ENCODE peak calls at places on chromosomes 6 and 20, in nine cellular contexts. V is sigmoid colon, Y is A549, C is GM13976, U is fibroblast of the aortic adventitia, L is psoas muscle, E is neural progenitor cell, B is lung, Q is stomach. W is an unnamed sample.

GRCh38 chr6:35568967-35569606 is 56.4 kb upstream of the TULP1 start:
- DNase-seq in V (peak; percentile 80), Y (no peak), C (peak; percentile 43), U (no peak), L (peak; percentile 73), E (peak; percentile 63), B (peak; percentile 38), Q (peak; percentile 47), W (no peak)

GRCh38 chr20:60467771-60468170 is 509.5 kb downstream of the CDH26 start:
- DNase-seq in V (no peak), Y (no peak), C (no peak), U (no peak), L (no peak), E (no peak), B (no peak), Q (no peak), W (no peak)

GRCh38 chr20:25009218-25010145 is 16.9 kb upstream of the APMAP start:
- DNase-seq in V (peak; percentile 60), Y (no peak), C (no peak), U (peak; percentile 36), L (no peak), E (no peak), B (no peak), Q (no peak), W (no peak)

GRCh38 chr6:143759666-143760065 is 81.9 kb downstream of the PHACTR2 start:
- DNase-seq in V (no peak), Y (no peak), C (no peak), U (no peak), L (no peak), E (no peak), B (no peak), Q (no peak), W (no peak)

GRCh38 chr6:136613477-136613876 is 63.3 kb upstream of the MAP7 start:
- DNase-seq in V (no peak), Y (no peak), C (no peak), U (peak; percentile 41), L (no peak), E (no peak), B (no peak), Q (no peak), W (no peak)

GRCh38 chr20:16970751-16971150 is 222.6 kb downstream of the OTOR start:
- DNase-seq in V (no peak), Y (no peak), C (no peak), U (no peak), L (no peak), E (no peak), B (no peak), Q (no peak), W (no peak)

GRCh38 chr20:45290677-45291355 is 15.8 kb upstream of the RBPJL start:
- DNase-seq in V (peak; percentile 87), Y (peak; percentile 74), C (peak; percentile 79), U (peak; percentile 81), L (peak; percentile 76), E (peak; percentile 84), B (peak; percentile 85), Q (peak; percentile 88), W (peak; percentile 55)

GRCh38 chr20:44771172-44771535 is 25.5 kb downstream of the KCNK15 start:
- DNase-seq in V (no peak), Y (no peak), C (no peak), U (no peak), L (no peak), E (no peak), B (no peak), Q (no peak), W (no peak)

GRCh38 chr6:38349795-38350194 is 289.9 kb downstream of the BTBD9 start:
- DNase-seq in V (no peak), Y (no peak), C (no peak), U (peak; percentile 68), L (no peak), E (no peak), B (no peak), Q (no peak), W (no peak)

GRCh38 chr6:163951990-163952389 is 537.5 kb downstream of the QKI start:
- DNase-seq in V (no peak), Y (no peak), C (no peak), U (no peak), L (no peak), E (no peak), B (no peak), Q (no peak), W (no peak)

GRCh38 chr6:152334555-152334954 is 302.6 kb downstream of the SYNE1 start:
- DNase-seq in V (no peak), Y (no peak), C (no peak), U (no peak), L (no peak), E (no peak), B (no peak), Q (no peak), W (peak; percentile 55)

GRCh38 chr20:23501926-23502325 is 11.0 kb downstream of the CST8 start:
- DNase-seq in V (no peak), Y (no peak), C (no peak), U (no peak), L (no peak), E (no peak), B (no peak), Q (no peak), W (no peak)

GRCh38 chr6:166906376-166907044 is 49.8 kb downstream of the RNASET2 start:
- DNase-seq in V (no peak), Y (no peak), C (peak; percentile 24), U (no peak), L (no peak), E (no peak), B (no peak), Q (no peak), W (no peak)

GRCh38 chr6:22631101-22631500 is 61.7 kb downstream of the HDGFL1 start:
- DNase-seq in V (no peak), Y (no peak), C (no peak), U (peak; percentile 15), L (no peak), E (peak; percentile 18), B (no peak), Q (no peak), W (no peak)

GRCh38 chr6:70310063-70310694 is 7.3 kb upstream of the COL9A1 start:
- DNase-seq in V (no peak), Y (no peak), C (peak; percentile 12), U (peak; percentile 60), L (no peak), E (peak; percentile 39), B (no peak), Q (no peak), W (peak; percentile 72)

GRCh38 chr20:37276494-37277252 is 12.8 kb upstream of the MANBAL start:
- DNase-seq in V (peak; percentile 86), Y (no peak), C (peak; percentile 59), U (peak; percentile 86), L (peak; percentile 33), E (no peak), B (no peak), Q (peak; percentile 59), W (peak; percentile 77)
- TF ChIP-seq CTCF in V (no peak), Y (peak; percentile 42), C (peak; percentile 57), U (peak; percentile 39), L (no peak), E (no peak), B (no peak), Q (no peak), W (peak; percentile 61)

GRCh38 chr6:42314571-42314950 is 96.9 kb upstream of the MRPS10 start:
- DNase-seq in V (no peak), Y (no peak), C (no peak), U (no peak), L (no peak), E (no peak), B (no peak), Q (no peak), W (no peak)

GRCh38 chr6:42316981-42317380 is 99.3 kb upstream of the MRPS10 start:
- DNase-seq in V (no peak), Y (no peak), C (no peak), U (peak; percentile 36), L (no peak), E (no peak), B (no peak), Q (no peak), W (no peak)

GRCh38 chr6:42315220-42315990 is 97.7 kb upstream of the MRPS10 start:
- DNase-seq in V (no peak), Y (no peak), C (no peak), U (no peak), L (no peak), E (no peak), B (no peak), Q (no peak), W (no peak)

GRCh38 chr6:42316390-42316970 is 98.8 kb upstream of the MRPS10 start:
- DNase-seq in V (no peak), Y (no peak), C (no peak), U (peak; percentile 86), L (no peak), E (peak; percentile 25), B (peak; percentile 46), Q (no peak), W (no peak)

DNA sequence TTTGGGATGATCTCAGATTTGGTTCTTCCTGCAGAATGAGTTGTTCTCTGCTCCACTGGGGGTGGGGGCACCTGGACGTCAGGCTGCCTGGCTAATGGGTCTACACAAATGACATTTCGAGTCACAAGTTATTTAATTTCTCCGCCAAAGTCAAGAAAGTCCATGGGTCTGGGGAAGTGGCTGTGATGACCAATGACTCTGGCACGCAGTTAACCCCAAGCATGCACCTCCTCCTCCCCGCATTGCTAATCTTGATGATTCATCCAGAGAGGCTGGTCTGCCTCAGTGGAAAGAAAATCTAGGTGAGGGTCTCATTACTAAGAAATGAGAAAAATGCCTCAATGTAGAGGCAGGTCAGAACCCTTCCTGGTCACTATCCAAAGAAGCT is 98.3 kb upstream of the MRPS10 start:
- DNase-seq in V (no peak), Y (peak; percentile 60), C (peak; percentile 45), U (peak; percentile 96), L (no peak), E (no peak), B (no peak), Q (no peak), W (peak; percentile 92)
- TF ChIP-seq CTCF in V (no peak), Y (no peak), C (no peak), U (no peak), L (no peak), E (no peak), B (no peak), Q (no peak), W (no peak)

GRCh38 chr6:88477411-88477810 is 311.3 kb upstream of the CNR1 start:
- DNase-seq in V (no peak), Y (no peak), C (no peak), U (no peak), L (no peak), E (no peak), B (no peak), Q (no peak), W (no peak)
- TF ChIP-seq CTCF in V (no peak), Y (no peak), C (no peak), U (no peak), L (no peak), E (no peak), B (no peak), Q (no peak), W (no peak)

DNA sequence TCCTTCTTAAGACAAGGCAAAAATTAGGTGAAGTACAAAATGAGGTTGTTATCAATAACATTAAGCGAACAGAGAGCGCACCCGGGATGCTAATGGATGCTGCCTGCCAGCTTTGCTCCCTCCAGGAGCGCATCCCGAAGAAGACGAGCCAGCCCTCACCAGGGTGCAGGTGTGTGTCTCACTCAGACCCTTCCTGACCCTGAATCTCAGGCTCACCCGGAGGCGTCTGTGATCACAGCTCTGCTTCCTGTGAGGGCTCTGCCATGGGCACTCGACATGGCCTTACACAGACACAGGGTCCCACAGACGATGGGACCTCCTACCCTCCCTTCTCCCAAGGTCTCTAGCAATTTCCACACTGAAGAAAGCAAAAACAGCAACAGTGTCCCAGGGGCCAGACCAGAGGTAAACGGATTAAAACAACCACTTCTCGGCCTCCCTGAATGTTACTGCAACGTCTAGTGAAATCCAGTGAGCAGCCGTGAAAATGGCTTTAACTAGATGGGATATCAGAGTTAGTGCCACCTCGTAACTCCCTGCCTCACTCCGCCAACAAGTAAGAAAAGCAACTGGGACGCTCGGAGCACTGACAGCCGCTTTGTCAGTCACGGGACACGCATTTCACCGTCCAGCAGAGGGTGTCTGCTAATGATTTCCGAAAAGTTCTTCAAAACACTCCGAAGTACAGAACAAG is 11.7 kb downstream of the ZBTB46 start:
- DNase-seq in V (peak; percentile 69), Y (peak; percentile 40), C (no peak), U (peak; percentile 46), L (no peak), E (no peak), B (no peak), Q (no peak), W (no peak)
- TF ChIP-seq CTCF in V (no peak), Y (peak; percentile 39), C (no peak), U (peak; percentile 41), L (peak; percentile 44), E (peak; percentile 41), B (no peak), Q (no peak), W (peak; percentile 28)

W was measured in bronchial epithelial cell.